ENCODE peak calls at places on chromosomes 5 and 9, in seven cellular contexts. One of them, this sample, is unnamed. For H3K27me3, the result is how much of the 10 kb centered on the place peaks cover.

GRCh38 chr5:172667786-172668735 is 27.0 kb downstream of the NEURL1B start:
- DNase-seq in neuronal stem cell: no peak
- DNase-seq in mesenchymal stem cell: no peak
- DNase-seq in IMR-90: no peak
- DNase-seq in H1: no peak
- DNase-seq in H9: no peak
- DNase-seq in trophoblast cell: no peak
- DNase-seq in this sample: no peak

GRCh38 chr5:40033411-40033810 is 608.6 kb upstream of the DAB2 start:
- DNase-seq in neuronal stem cell: no peak
- DNase-seq in mesenchymal stem cell: no peak
- DNase-seq in IMR-90: no peak
- DNase-seq in H1: no peak
- DNase-seq in H9: no peak
- DNase-seq in trophoblast cell: no peak
- DNase-seq in this sample: no peak

GRCh38 chr5:55601209-55601618 is 66.5 kb upstream of the PLPP1 start:
- DNase-seq in neuronal stem cell: peak
- DNase-seq in mesenchymal stem cell: peak
- DNase-seq in IMR-90: peak
- DNase-seq in H1: peak
- DNase-seq in H9: no peak
- DNase-seq in trophoblast cell: peak
- DNase-seq in this sample: peak

GRCh38 chr5:23330726-23331125 is 176.7 kb upstream of the PRDM9 start:
- DNase-seq in neuronal stem cell: no peak
- DNase-seq in mesenchymal stem cell: no peak
- DNase-seq in IMR-90: no peak
- DNase-seq in H1: no peak
- DNase-seq in H9: no peak
- DNase-seq in trophoblast cell: no peak
- DNase-seq in this sample: no peak

GRCh38 chr5:32724526-32724925 is 13.4 kb downstream of the NPR3 start:
- DNase-seq in neuronal stem cell: no peak
- DNase-seq in mesenchymal stem cell: no peak
- DNase-seq in IMR-90: no peak
- DNase-seq in H1: no peak
- DNase-seq in H9: no peak
- DNase-seq in trophoblast cell: no peak
- DNase-seq in this sample: no peak

GRCh38 chr9:27599102-27599501 is 25.8 kb upstream of the C9orf72 start:
- DNase-seq in neuronal stem cell: no peak
- DNase-seq in mesenchymal stem cell: peak
- DNase-seq in IMR-90: no peak
- DNase-seq in H1: no peak
- DNase-seq in H9: no peak
- DNase-seq in trophoblast cell: no peak
- DNase-seq in this sample: no peak

GRCh38 chr9:134620751-134621557 is 20.6 kb upstream of the COL5A1 start:
- DNase-seq in neuronal stem cell: no peak
- DNase-seq in mesenchymal stem cell: no peak
- DNase-seq in IMR-90: no peak
- DNase-seq in H1: peak
- DNase-seq in H9: peak
- DNase-seq in trophoblast cell: no peak
- DNase-seq in this sample: peak

GRCh38 chr9:123063172-123063508 is 29.7 kb downstream of the GPR21 start:
- DNase-seq in neuronal stem cell: no peak
- DNase-seq in mesenchymal stem cell: peak
- DNase-seq in IMR-90: peak
- DNase-seq in H1: no peak
- DNase-seq in H9: no peak
- DNase-seq in trophoblast cell: no peak
- DNase-seq in this sample: no peak

GRCh38 chr9:113998529-113999255 is 79.4 kb downstream of the AMBP start:
- DNase-seq in neuronal stem cell: no peak
- DNase-seq in mesenchymal stem cell: no peak
- DNase-seq in IMR-90: peak
- DNase-seq in H1: peak
- DNase-seq in H9: peak
- DNase-seq in trophoblast cell: no peak
- DNase-seq in this sample: peak

GRCh38 chr9:119053070-119053469 is 316.2 kb downstream of the BRINP1 start:
- DNase-seq in neuronal stem cell: no peak
- DNase-seq in mesenchymal stem cell: peak
- DNase-seq in IMR-90: no peak
- DNase-seq in H1: no peak
- DNase-seq in H9: no peak
- DNase-seq in trophoblast cell: no peak
- DNase-seq in this sample: no peak

DNA sequence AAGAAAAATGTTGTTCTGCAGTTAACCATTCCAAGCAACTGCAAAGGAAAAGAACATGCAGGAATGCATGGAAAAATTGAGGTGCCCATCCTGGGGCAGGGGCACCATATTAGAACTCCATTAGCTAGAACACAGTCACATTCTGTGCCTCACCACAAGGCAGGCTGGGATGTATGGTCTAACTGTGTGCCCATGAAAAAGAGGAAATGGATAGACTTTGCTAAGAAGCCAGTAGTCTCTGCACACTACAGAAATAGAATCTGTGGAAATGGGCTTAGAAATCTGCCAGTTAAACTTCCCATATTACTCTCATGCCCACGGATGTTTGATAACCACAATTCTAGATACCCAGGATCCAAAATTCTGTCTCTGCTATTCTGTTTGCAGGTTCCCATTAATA is 423.8 kb upstream of the SMARCA2 start:
- DNase-seq in neuronal stem cell: no peak
- DNase-seq in mesenchymal stem cell: no peak
- DNase-seq in IMR-90: no peak
- DNase-seq in H1: no peak
- DNase-seq in H9: no peak
- DNase-seq in trophoblast cell: no peak
- DNase-seq in this sample: no peak
- H2AK5ac ChIP-seq in neuronal stem cell: no peak
- H2AK5ac ChIP-seq in mesenchymal stem cell: no peak
- H2AK5ac ChIP-seq in IMR-90: no peak
- H2AK5ac ChIP-seq in H1: no peak
- H2AK5ac ChIP-seq in H9: no peak
- H2AK5ac ChIP-seq in trophoblast cell: no peak
- H2AK5ac ChIP-seq in this sample: no peak

GRCh38 chr5:108557686-108558085 is 175.8 kb upstream of the FBXL17 start:
- DNase-seq in neuronal stem cell: no peak
- DNase-seq in mesenchymal stem cell: peak
- DNase-seq in IMR-90: peak
- DNase-seq in H1: no peak
- DNase-seq in H9: no peak
- DNase-seq in trophoblast cell: peak
- DNase-seq in this sample: no peak

GRCh38 chr5:108560581-108560980 is 178.7 kb upstream of the FBXL17 start:
- DNase-seq in neuronal stem cell: no peak
- DNase-seq in mesenchymal stem cell: peak
- DNase-seq in IMR-90: peak
- DNase-seq in H1: no peak
- DNase-seq in H9: no peak
- DNase-seq in trophoblast cell: no peak
- DNase-seq in this sample: no peak

GRCh38 chr5:108562205-108562454 is 180.2 kb upstream of the FBXL17 start:
- DNase-seq in neuronal stem cell: no peak
- DNase-seq in mesenchymal stem cell: no peak
- DNase-seq in IMR-90: no peak
- DNase-seq in H1: no peak
- DNase-seq in H9: no peak
- DNase-seq in trophoblast cell: no peak
- DNase-seq in this sample: no peak

GRCh38 chr5:108561416-108562204 is 179.7 kb upstream of the FBXL17 start:
- DNase-seq in neuronal stem cell: no peak
- DNase-seq in mesenchymal stem cell: peak
- DNase-seq in IMR-90: peak
- DNase-seq in H1: no peak
- DNase-seq in H9: peak
- DNase-seq in trophoblast cell: no peak
- DNase-seq in this sample: no peak

DNA sequence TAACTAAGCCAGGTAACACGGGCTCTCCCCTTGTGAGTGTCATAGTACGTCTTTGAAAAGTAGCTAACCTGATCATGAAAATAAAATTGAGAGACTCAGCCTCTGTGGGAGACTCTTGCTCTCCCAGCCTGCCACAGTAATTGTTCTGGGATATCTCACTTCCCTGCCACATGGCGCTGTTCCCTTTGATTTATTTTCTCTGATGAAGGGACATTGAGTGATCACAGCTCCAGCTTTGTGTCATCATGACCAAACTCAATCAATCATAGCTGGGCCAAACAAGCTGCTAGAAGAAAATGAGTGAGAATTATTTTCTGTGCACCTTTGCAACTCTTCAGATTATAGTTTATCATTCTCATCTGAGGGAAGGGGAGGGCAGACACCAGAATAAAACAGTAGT is 174.5 kb upstream of the FBXL17 start:
- DNase-seq in neuronal stem cell: no peak
- DNase-seq in mesenchymal stem cell: peak
- DNase-seq in IMR-90: no peak
- DNase-seq in H1: no peak
- DNase-seq in H9: no peak
- DNase-seq in trophoblast cell: no peak
- DNase-seq in this sample: no peak
- H3K18ac ChIP-seq in neuronal stem cell: no peak
- H3K18ac ChIP-seq in mesenchymal stem cell: no peak
- H3K18ac ChIP-seq in IMR-90: peak
- H3K18ac ChIP-seq in H1: no peak
- H3K18ac ChIP-seq in H9: no peak
- H3K18ac ChIP-seq in trophoblast cell: no peak
- H3K18ac ChIP-seq in this sample: peak

GRCh38 chr9:126564128-126564527 is 49.6 kb upstream of the LMX1B start:
- DNase-seq in neuronal stem cell: no peak
- DNase-seq in mesenchymal stem cell: no peak
- DNase-seq in IMR-90: no peak
- DNase-seq in H1: no peak
- DNase-seq in H9: no peak
- DNase-seq in trophoblast cell: no peak
- DNase-seq in this sample: peak

GRCh38 chr9:126564716-126565115 is 49.0 kb upstream of the LMX1B start:
- DNase-seq in neuronal stem cell: no peak
- DNase-seq in mesenchymal stem cell: no peak
- DNase-seq in IMR-90: no peak
- DNase-seq in H1: no peak
- DNase-seq in H9: peak
- DNase-seq in trophoblast cell: no peak
- DNase-seq in this sample: peak

GRCh38 chr9:126569036-126569435 is 44.7 kb upstream of the LMX1B start:
- DNase-seq in neuronal stem cell: no peak
- DNase-seq in mesenchymal stem cell: no peak
- DNase-seq in IMR-90: no peak
- DNase-seq in H1: no peak
- DNase-seq in H9: no peak
- DNase-seq in trophoblast cell: no peak
- DNase-seq in this sample: no peak

GRCh38 chr9:126563556-126563955 is 50.2 kb upstream of the LMX1B start:
- DNase-seq in neuronal stem cell: no peak
- DNase-seq in mesenchymal stem cell: no peak
- DNase-seq in IMR-90: no peak
- DNase-seq in H1: no peak
- DNase-seq in H9: no peak
- DNase-seq in trophoblast cell: no peak
- DNase-seq in this sample: peak

GRCh38 chr9:126565336-126566128 is 48.2 kb upstream of the LMX1B start:
- DNase-seq in neuronal stem cell: no peak
- DNase-seq in mesenchymal stem cell: no peak
- DNase-seq in IMR-90: no peak
- DNase-seq in H1: no peak
- DNase-seq in H9: no peak
- DNase-seq in trophoblast cell: no peak
- DNase-seq in this sample: no peak
- H3K27me3 ChIP-seq in neuronal stem cell: under half
- H3K27me3 ChIP-seq in mesenchymal stem cell: under half
- H3K27me3 ChIP-seq in IMR-90: under half
- H3K27me3 ChIP-seq in H1: under half
- H3K27me3 ChIP-seq in H9: under half
- H3K27me3 ChIP-seq in trophoblast cell: under half
- H3K27me3 ChIP-seq in this sample: under half

DNA sequence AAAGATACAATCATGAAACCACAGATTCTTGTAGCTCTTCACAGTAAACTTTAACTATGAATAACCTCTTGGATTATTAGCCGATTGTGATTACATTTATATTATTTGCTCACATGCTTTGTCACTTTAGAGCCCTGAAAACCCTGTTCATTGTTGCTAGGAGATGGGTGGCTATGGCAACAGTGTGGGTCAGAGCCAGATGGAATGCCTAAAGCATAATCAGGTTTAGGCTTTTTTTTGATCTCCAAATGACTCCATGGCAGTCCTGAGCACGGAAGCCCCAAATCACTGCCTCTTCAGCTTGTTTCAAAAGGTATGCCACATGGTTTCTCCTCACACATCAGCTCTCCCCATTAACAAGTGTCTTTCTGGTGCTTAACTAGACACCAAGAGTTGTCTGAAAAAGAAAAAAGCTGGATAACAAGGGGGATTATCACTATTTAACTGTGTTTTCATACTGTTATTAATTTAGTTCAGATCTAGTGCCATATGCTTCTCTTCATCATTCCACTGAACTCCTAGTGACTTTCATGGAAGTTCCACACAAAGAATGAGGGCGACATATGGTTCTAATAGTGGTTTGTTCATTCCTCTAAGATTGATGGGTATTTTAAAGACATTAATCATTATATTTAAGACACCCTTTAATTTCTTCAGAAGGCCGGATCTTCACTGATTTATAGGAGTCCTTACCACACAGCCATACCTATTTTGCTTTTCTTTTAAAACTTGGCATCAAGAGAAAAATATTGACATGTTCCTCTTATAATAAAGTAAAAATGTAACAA is 88.7 kb upstream of the PAM start:
- DNase-seq in neuronal stem cell: peak
- DNase-seq in mesenchymal stem cell: no peak
- DNase-seq in IMR-90: no peak
- DNase-seq in H1: no peak
- DNase-seq in H9: no peak
- DNase-seq in trophoblast cell: no peak
- DNase-seq in this sample: peak
- H2AK5ac ChIP-seq in neuronal stem cell: no peak
- H2AK5ac ChIP-seq in mesenchymal stem cell: no peak
- H2AK5ac ChIP-seq in IMR-90: no peak
- H2AK5ac ChIP-seq in H1: no peak
- H2AK5ac ChIP-seq in H9: no peak
- H2AK5ac ChIP-seq in trophoblast cell: no peak
- H2AK5ac ChIP-seq in this sample: no peak

DNA sequence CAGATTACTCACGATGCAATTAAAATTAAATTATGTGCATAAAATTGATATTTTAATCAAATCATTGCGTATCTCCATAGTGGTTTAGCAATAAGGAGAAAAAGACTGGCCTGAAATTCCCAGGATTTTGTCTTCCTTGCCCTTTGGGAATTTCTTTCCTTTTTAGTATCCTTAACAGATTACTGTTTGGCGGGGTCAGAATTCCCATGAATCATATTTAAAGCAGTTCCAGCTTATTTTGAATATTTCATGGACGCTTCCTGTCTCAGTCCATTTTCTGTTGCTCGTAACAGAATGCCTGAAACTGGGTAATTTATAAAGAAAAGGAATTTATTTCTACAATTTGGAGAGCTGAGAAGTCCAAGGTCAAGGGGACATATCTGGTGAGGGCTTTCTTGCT is 37.7 kb downstream of the CDH6 start:
- DNase-seq in neuronal stem cell: no peak
- DNase-seq in mesenchymal stem cell: no peak
- DNase-seq in IMR-90: peak
- DNase-seq in H1: no peak
- DNase-seq in H9: no peak
- DNase-seq in trophoblast cell: no peak
- DNase-seq in this sample: no peak
- H3K18ac ChIP-seq in neuronal stem cell: no peak
- H3K18ac ChIP-seq in mesenchymal stem cell: no peak
- H3K18ac ChIP-seq in IMR-90: peak
- H3K18ac ChIP-seq in H1: no peak
- H3K18ac ChIP-seq in H9: no peak
- H3K18ac ChIP-seq in trophoblast cell: no peak
- H3K18ac ChIP-seq in this sample: no peak